ENCODE peak calls at places on chromosomes 6 and 20, in seven cellular contexts. M is choroid plexus epithelial cell, E is endothelial cell, A is right lobe of liver, O is progenitor cell of endocrine pancreas, J is heart left ventricle, H is WTC11. I is an unnamed sample.

GRCh38 chr6:122028933-122029332 is 370.5 kb upstream of the HSF2 start:
- DNase-seq in M (no peak), E (no peak), A (no peak), O (no peak), J (no peak), H (no peak), I (no peak)

GRCh38 chr20:31704225-31705119 is 18.2 kb downstream of the BCL2L1 start:
- DNase-seq in M (peak; percentile 66), E (peak; percentile 53), A (peak; percentile 56), O (peak; percentile 71), J (no peak), H (peak; percentile 35), I (no peak)

GRCh38 chr20:32614303-32614702 is 29.2 kb upstream of the NOL4L start:
- DNase-seq in M (no peak), E (no peak), A (no peak), O (no peak), J (no peak), H (no peak), I (no peak)

GRCh38 chr20:2752631-2753455 is 47.6 kb downstream of the CPXM1 start:
- DNase-seq in M (peak; percentile 53), E (peak; percentile 62), A (peak; percentile 45), O (no peak), J (peak; percentile 70), H (peak; percentile 77), I (no peak)

GRCh38 chr6:36334832-36335459 is 1.7 kb downstream of the BNIP5 start:
- DNase-seq in M (no peak), E (no peak), A (no peak), O (no peak), J (no peak), H (no peak), I (no peak)

GRCh38 chr6:105174512-105174911 is 5.3 kb downstream of the POPDC3 start:
- DNase-seq in M (peak; percentile 25), E (no peak), A (no peak), O (no peak), J (no peak), H (no peak), I (no peak)

GRCh38 chr6:138821519-138821918 is 25.6 kb downstream of the ECT2L start:
- DNase-seq in M (no peak), E (no peak), A (no peak), O (no peak), J (no peak), H (no peak), I (no peak)

GRCh38 chr6:123423130-123423529 is 213.6 kb downstream of the TRDN start:
- DNase-seq in M (no peak), E (no peak), A (no peak), O (no peak), J (no peak), H (no peak), I (no peak)

GRCh38 chr6:91305755-91306154 is 718.9 kb upstream of the MAP3K7 start:
- DNase-seq in M (no peak), E (no peak), A (no peak), O (no peak), J (no peak), H (no peak), I (no peak)

GRCh38 chr6:53437557-53438202 is 88.9 kb upstream of the ELOVL5 start:
- DNase-seq in M (peak; percentile 95), E (peak; percentile 42), A (no peak), O (no peak), J (no peak), H (peak; percentile 33), I (no peak)

GRCh38 chr20:49768204-49769124 is 44.2 kb upstream of the SLC9A8 start:
- DNase-seq in M (peak; percentile 97), E (no peak), A (peak; percentile 69), O (no peak), J (no peak), H (peak; percentile 34), I (peak; percentile 60)

GRCh38 chr20:20212675-20213096 is 155.2 kb upstream of the INSM1 start:
- DNase-seq in M (no peak), E (no peak), A (no peak), O (no peak), J (no peak), H (no peak), I (no peak)

GRCh38 chr20:13953227-13953626 is 37.2 kb downstream of the SEL1L2 start:
- DNase-seq in M (no peak), E (no peak), A (no peak), O (no peak), J (no peak), H (peak; percentile 68), I (no peak)

GRCh38 chr20:4297141-4297826 is 281.9 kb upstream of the RNF24 start:
- DNase-seq in M (no peak), E (no peak), A (no peak), O (no peak), J (no peak), H (no peak), I (no peak)

GRCh38 chr6:37324131-37325033 is 29.4 kb upstream of the RNF8 start:
- DNase-seq in M (peak; percentile 11), E (no peak), A (no peak), O (no peak), J (no peak), H (no peak), I (no peak)

GRCh38 chr6:34664270-34664971 is 32.1 kb downstream of the ILRUN start:
- DNase-seq in M (peak; percentile 64), E (no peak), A (no peak), O (no peak), J (no peak), H (no peak), I (no peak)

GRCh38 chr20:63085087-63085861 is 78.5 kb upstream of the BHLHE23 start:
- DNase-seq in M (no peak), E (no peak), A (peak; percentile 18), O (no peak), J (peak; percentile 24), H (peak; percentile 17), I (no peak)

GRCh38 chr6:142735182-142735581 is 209.8 kb downstream of the HIVEP2 start:
- DNase-seq in M (peak; percentile 58), E (no peak), A (no peak), O (no peak), J (no peak), H (no peak), I (no peak)

GRCh38 chr20:34891166-34892062 is 15.0 kb downstream of the ACSS2 start:
- DNase-seq in M (peak; percentile 74), E (no peak), A (no peak), O (no peak), J (no peak), H (no peak), I (no peak)

GRCh38 chr20:32546918-32547752 is 38.0 kb downstream of the NOL4L start:
- DNase-seq in M (no peak), E (no peak), A (no peak), O (no peak), J (no peak), H (no peak), I (no peak)

GRCh38 chr6:168968801-168969200 is 284.8 kb downstream of the THBS2 start:
- DNase-seq in M (no peak), E (no peak), A (no peak), O (no peak), J (no peak), H (no peak), I (no peak)

GRCh38 chr20:1102016-1102415 is 16.4 kb upstream of the PSMF1 start:
- DNase-seq in M (no peak), E (no peak), A (no peak), O (no peak), J (no peak), H (no peak), I (no peak)

GRCh38 chr6:5472583-5472982 is 211.3 kb downstream of the FARS2 start:
- DNase-seq in M (no peak), E (no peak), A (no peak), O (no peak), J (no peak), H (no peak), I (no peak)

GRCh38 chr6:111804627-111805235 is 68.5 kb downstream of the FYN start:
- DNase-seq in M (peak; percentile 98), E (no peak), A (no peak), O (no peak), J (no peak), H (no peak), I (no peak)
- TF ChIP-seq CTCF in M (peak; percentile 53), E (no peak), A (no peak), O (no peak), J (peak; percentile 9), H (no peak), I (no peak)

DNA sequence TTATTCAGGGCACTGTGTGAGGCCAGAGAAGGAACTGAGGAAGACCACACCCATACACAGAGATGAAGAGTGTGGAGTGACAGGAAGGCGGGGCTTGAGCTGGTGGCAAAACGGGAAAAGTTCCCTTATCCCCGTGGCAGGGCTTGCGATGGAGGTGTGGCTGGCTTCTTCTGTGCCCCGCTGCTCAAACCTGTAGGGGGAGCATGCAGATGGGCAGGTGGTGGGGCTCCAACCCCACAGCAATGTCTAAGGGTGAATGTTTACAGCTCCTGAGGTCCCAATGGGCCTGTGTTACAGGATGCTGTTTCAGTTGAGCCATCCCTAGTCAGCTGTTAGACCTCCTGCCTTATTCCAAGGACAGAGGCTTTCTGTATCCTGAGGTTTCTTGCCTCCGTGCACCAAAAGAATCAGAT is 105.9 kb downstream of the LY86 start:
- DNase-seq in M (no peak), E (no peak), A (no peak), O (no peak), J (no peak), H (peak; percentile 50), I (no peak)
- TF ChIP-seq CTCF in M (no peak), E (no peak), A (no peak), O (peak; percentile 29), J (no peak), H (no peak), I (no peak)

DNA sequence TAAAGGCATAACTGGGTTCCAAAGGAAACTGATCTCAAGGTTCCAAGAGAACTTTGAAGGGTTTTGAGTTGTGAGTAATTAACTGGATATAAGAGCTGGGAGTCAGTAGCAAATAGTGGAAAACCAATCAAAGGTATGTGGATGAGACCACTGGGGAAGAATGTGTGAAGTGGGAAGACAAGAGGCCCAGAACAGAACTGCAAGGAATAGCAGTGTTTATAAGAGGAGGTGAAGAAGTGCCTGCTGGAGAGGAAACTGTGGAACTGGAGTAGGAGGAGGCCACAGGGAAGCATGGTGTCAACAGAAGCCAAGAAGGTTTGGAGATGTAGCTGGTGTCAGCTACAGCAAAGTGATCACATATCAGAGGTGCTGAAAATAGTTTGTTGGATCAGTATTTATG is 18.7 kb upstream of the HDAC2 start:
- DNase-seq in M (no peak), E (no peak), A (no peak), O (no peak), J (no peak), H (no peak), I (no peak)
- TF ChIP-seq CTCF in M (no peak), E (no peak), A (no peak), O (no peak), J (no peak), H (no peak), I (no peak)

GRCh38 chr6:140079328-140079727 is 704.9 kb upstream of the CITED2 start:
- DNase-seq in M (peak; percentile 98), E (no peak), A (peak; percentile 14), O (no peak), J (no peak), H (no peak), I (no peak)

GRCh38 chr6:140076078-140076477 is 701.6 kb upstream of the CITED2 start:
- DNase-seq in M (no peak), E (no peak), A (no peak), O (no peak), J (no peak), H (no peak), I (no peak)

GRCh38 chr6:140082867-140083297 is 708.4 kb upstream of the CITED2 start:
- DNase-seq in M (peak; percentile 85), E (no peak), A (no peak), O (no peak), J (no peak), H (no peak), I (no peak)

GRCh38 chr6:140077712-140078551 is 703.5 kb upstream of the CITED2 start:
- DNase-seq in M (peak; percentile 40), E (no peak), A (no peak), O (no peak), J (no peak), H (no peak), I (no peak)

GRCh38 chr6:140078552-140079126 is 704.2 kb upstream of the CITED2 start:
- DNase-seq in M (peak; percentile 93), E (no peak), A (no peak), O (no peak), J (no peak), H (no peak), I (no peak)
- TF ChIP-seq CTCF in M (no peak), E (no peak), A (no peak), O (no peak), J (no peak), H (no peak), I (no peak)

I was measured in omental fat pad.